ENCODE peak calls at places on chromosome 11, in seven cellular contexts. V is H1, H is SK-N-SH, J is HCT116, R is K562, B is HepG2, T is GM12878. X is an unnamed sample. For H3K4me1, the result is how much of the 10 kb centered on the place peaks cover.

GRCh38 chr11:110479445-110480101 is 49.8 kb downstream of the FDX1 start:
- DNase-seq in V (no peak), J (no peak), R (peak), B (no peak), H (no peak), T (no peak), X (no peak)

GRCh38 chr11:91194551-91194950 is 971.7 kb upstream of the CHORDC1 start:
- DNase-seq in H (no peak), V (no peak), R (no peak), J (no peak), T (no peak), B (no peak), X (no peak)

GRCh38 chr11:113242767-113243397 is 71.5 kb upstream of the TTC12 start:
- DNase-seq in J (no peak), R (no peak), B (no peak), T (no peak), V (no peak), H (no peak), X (no peak)

GRCh38 chr11:10899542-10899830 is 41.6 kb upstream of the ZBED5 start:
- DNase-seq in R (peak), H (peak), V (no peak), J (no peak), B (no peak), T (no peak), X (no peak)

GRCh38 chr11:109668973-109669634 is 247.1 kb downstream of the C11orf87 start:
- DNase-seq in H (no peak), R (no peak), V (no peak), J (no peak), B (no peak), T (no peak), X (no peak)

GRCh38 chr11:62879554-62879953 is 1.1 kb upstream of the SLC3A2 start:
- DNase-seq in B (no peak), T (no peak), H (no peak), J (no peak), V (no peak), R (no peak), X (no peak)

GRCh38 chr11:46520971-46521745 is 72.7 kb downstream of the AMBRA1 start:
- DNase-seq in V (no peak), H (no peak), J (no peak), R (no peak), B (no peak), T (no peak), X (no peak)

GRCh38 chr11:2415601-2416380 is 15.2 kb downstream of the TSSC4 start:
- DNase-seq in R (peak), T (no peak), H (no peak), J (no peak), V (no peak), B (no peak), X (no peak)

GRCh38 chr11:122186439-122187080 is 70.5 kb upstream of the BLID start:
- DNase-seq in J (peak), B (no peak), H (no peak), R (no peak), V (no peak), T (no peak), X (no peak)

GRCh38 chr11:94131363-94132115 is 2.9 kb downstream of the PANX1 start:
- DNase-seq in J (no peak), V (no peak), T (no peak), B (no peak), H (peak), R (no peak), X (no peak)

GRCh38 chr11:11842426-11843008 is 745 bp downstream of the USP47 start:
- DNase-seq in V (no peak), H (peak), R (no peak), B (peak), J (peak), T (peak), X (no peak)

GRCh38 chr11:133350045-133350444 is 182.3 kb downstream of the OPCML start:
- DNase-seq in R (no peak), V (no peak), H (no peak), B (no peak), T (no peak), J (no peak), X (no peak)

GRCh38 chr11:34313099-34313517 is 44.7 kb downstream of the ABTB2 start:
- DNase-seq in B (no peak), H (no peak), T (peak), R (no peak), J (no peak), V (no peak), X (no peak)

GRCh38 chr11:34208266-34209135 is 103.1 kb downstream of the NAT10 start:
- DNase-seq in R (peak), B (peak), H (no peak), J (no peak), V (no peak), T (no peak), X (no peak)

GRCh38 chr11:3627291-3627690 is 14.5 kb downstream of the ART5 start:
- DNase-seq in T (no peak), V (no peak), B (no peak), H (no peak), R (no peak), J (no peak), X (no peak)

GRCh38 chr11:118618991-118619375 is 11.6 kb downstream of the PHLDB1 start:
- DNase-seq in V (no peak), H (no peak), B (no peak), R (no peak), J (no peak), T (no peak), X (no peak)

GRCh38 chr11:120667281-120667680 is 155.7 kb downstream of the GRIK4 start:
- DNase-seq in B (no peak), V (no peak), J (no peak), T (no peak), H (no peak), R (no peak), X (no peak)

GRCh38 chr11:123580557-123581275 is 73.7 kb downstream of the SCN3B start:
- DNase-seq in R (peak), V (peak), H (peak), B (peak), J (peak), T (no peak), X (peak)

GRCh38 chr11:15826008-15826650 is 530.2 kb downstream of the SOX6 start:
- DNase-seq in J (no peak), R (no peak), T (no peak), B (no peak), V (no peak), H (no peak), X (no peak)

GRCh38 chr11:102680945-102681344 is 24.6 kb downstream of the MMP27 start:
- DNase-seq in H (no peak), V (no peak), J (no peak), R (no peak), T (no peak), B (no peak), X (no peak)

GRCh38 chr11:122305426-122305825 is 189.4 kb upstream of the BLID start:
- DNase-seq in R (no peak), H (no peak), J (no peak), B (no peak), T (no peak), V (no peak), X (no peak)

GRCh38 chr11:35141538-35141937 is 2.6 kb downstream of the CD44 start:
- DNase-seq in H (no peak), T (no peak), R (no peak), J (no peak), V (no peak), B (no peak), X (no peak)

GRCh38 chr11:93330446-93330984 is at the start of gene DEUP1:
- DNase-seq in T (no peak), J (no peak), V (no peak), R (peak), H (peak), B (no peak), X (no peak)

GRCh38 chr11:6992026-6992425 is 28.1 kb downstream of the ZNF214 start:
- DNase-seq in V (no peak), T (no peak), H (no peak), B (no peak), R (no peak), J (no peak), X (no peak)

GRCh38 chr11:91085985-91086384 is 863.1 kb upstream of the CHORDC1 start:
- DNase-seq in V (no peak), T (no peak), H (no peak), J (no peak), R (no peak), B (no peak), X (no peak)

GRCh38 chr11:73236879-73237278 is 18.8 kb downstream of the P2RY2 start:
- DNase-seq in T (no peak), R (peak), B (peak), V (no peak), J (peak), H (peak), X (peak)

GRCh38 chr11:34959770-34960169 is 43.4 kb downstream of the PDHX start:
- DNase-seq in H (no peak), J (no peak), T (no peak), B (no peak), R (no peak), V (no peak), X (no peak)

GRCh38 chr11:34104680-34105078 is 750 bp upstream of the NAT10 start:
- DNase-seq in B (no peak), R (no peak), H (no peak), V (no peak), T (no peak), J (no peak), X (peak)

GRCh38 chr11:12117200-12117995 is 7.0 kb downstream of the MICAL2 start:
- DNase-seq in R (no peak), H (no peak), J (no peak), T (no peak), B (no peak), V (no peak), X (no peak)

GRCh38 chr11:24406389-24406788 is 90.5 kb upstream of the LUZP2 start:
- DNase-seq in V (no peak), J (no peak), R (no peak), H (no peak), T (no peak), B (no peak), X (no peak)

DNA sequence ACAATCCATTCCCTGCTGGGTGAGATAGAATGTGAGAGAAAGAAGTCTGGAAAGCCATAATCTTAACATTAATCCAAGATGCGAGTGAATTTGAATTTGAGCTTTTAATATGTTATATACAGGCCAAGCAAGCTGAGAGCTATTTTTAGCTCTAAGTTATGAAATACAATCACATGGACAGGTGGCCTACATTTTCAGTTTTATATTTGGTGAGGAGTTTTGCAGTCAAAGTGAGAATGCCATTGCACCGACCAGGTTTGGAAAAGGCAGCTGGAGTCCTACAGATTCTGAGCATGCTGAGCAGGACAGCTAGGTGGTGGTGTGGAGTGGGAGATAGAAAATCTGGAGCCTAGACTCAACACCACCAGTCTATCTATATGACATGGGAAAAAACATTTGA is 12.0 kb downstream of the OR5B21 start:
- DNase-seq in V (no peak), R (no peak), J (no peak), H (no peak), T (no peak), B (no peak), X (no peak)
- TF ChIP-seq CTCF in V (no peak), R (no peak), J (peak), H (no peak), T (no peak), B (no peak), X (peak)

GRCh38 chr11:67374571-67375276 is 1.3 kb upstream of the CLCF1 start:
- DNase-seq in V (no peak), R (no peak), T (no peak), H (no peak), B (no peak), J (no peak), X (no peak)
- H3K4me1 ChIP-seq in V (under half), R (half or more), T (under half), H (half or more), B (under half), J (half or more), X (half or more)

GRCh38 chr11:107844041-107844440 is 14.5 kb downstream of the SLC35F2 start:
- DNase-seq in B (no peak), T (no peak), V (no peak), J (no peak), R (no peak), H (no peak), X (no peak)
- TF ChIP-seq SIN3A in B (no peak), T (no peak), V (no peak), J (no peak), R (no peak), H (no peak), X (no peak)

GRCh38 chr11:75315439-75315805 is 36.0 kb downstream of the ARRB1 start:
- DNase-seq in H (no peak), T (no peak), V (no peak), R (no peak), B (no peak), J (no peak), X (no peak)

GRCh38 chr11:75312346-75312745 is 39.1 kb downstream of the ARRB1 start:
- DNase-seq in B (no peak), H (no peak), V (no peak), T (no peak), R (no peak), J (no peak), X (no peak)

GRCh38 chr11:75314771-75315438 is 36.6 kb downstream of the ARRB1 start:
- DNase-seq in J (no peak), T (no peak), V (no peak), H (no peak), B (no peak), R (no peak), X (no peak)

GRCh38 chr11:75311858-75312288 is 39.6 kb downstream of the ARRB1 start:
- DNase-seq in V (no peak), J (no peak), B (no peak), T (no peak), R (no peak), H (peak), X (no peak)

GRCh38 chr11:75313457-75314272 is 37.8 kb downstream of the ARRB1 start:
- DNase-seq in V (no peak), H (no peak), T (no peak), B (no peak), R (peak), J (no peak), X (no peak)
- TF ChIP-seq CTCF in V (no peak), H (no peak), T (no peak), B (no peak), R (no peak), J (no peak), X (no peak)

GRCh38 chr11:69862797-69863543 is 43.8 kb upstream of the FGF3 start:
- DNase-seq in J (no peak), B (no peak), R (no peak), V (no peak), T (no peak), H (no peak), X (no peak)
- H3K4me1 ChIP-seq in J (under half), B (under half), R (under half), V (under half), T (under half), H (under half), X (under half)

GRCh38 chr11:125457814-125458343 is 38.2 kb downstream of the FEZ1 start:
- DNase-seq in B (peak), T (no peak), V (no peak), R (peak), J (no peak), H (no peak), X (no peak)
- TF ChIP-seq SIN3A in B (no peak), T (no peak), V (no peak), R (no peak), J (no peak), H (no peak), X (no peak)

DNA sequence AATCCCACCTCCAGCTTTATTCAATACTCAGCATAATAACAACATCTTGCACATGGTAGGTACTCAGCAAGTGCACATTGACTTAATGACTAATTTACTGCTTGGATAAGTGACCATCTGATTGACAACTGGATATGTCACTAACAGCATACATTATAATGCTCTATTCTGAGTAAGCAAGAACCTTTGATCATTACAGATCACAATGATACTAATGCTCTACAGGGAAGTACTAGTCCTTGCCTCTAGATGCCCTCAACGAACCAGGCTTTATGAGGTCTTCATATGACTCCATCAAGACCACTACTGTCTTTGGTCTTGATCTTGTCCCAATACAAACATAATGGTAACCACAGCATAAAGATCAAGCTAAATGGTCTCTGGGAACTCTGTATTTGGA is 167.6 kb upstream of the MTMR2 start:
- DNase-seq in B (peak), H (no peak), V (no peak), J (no peak), T (no peak), R (no peak), X (peak)
- TF ChIP-seq CTCF in B (peak), H (peak), V (no peak), J (peak), T (peak), R (peak), X (peak)

DNA sequence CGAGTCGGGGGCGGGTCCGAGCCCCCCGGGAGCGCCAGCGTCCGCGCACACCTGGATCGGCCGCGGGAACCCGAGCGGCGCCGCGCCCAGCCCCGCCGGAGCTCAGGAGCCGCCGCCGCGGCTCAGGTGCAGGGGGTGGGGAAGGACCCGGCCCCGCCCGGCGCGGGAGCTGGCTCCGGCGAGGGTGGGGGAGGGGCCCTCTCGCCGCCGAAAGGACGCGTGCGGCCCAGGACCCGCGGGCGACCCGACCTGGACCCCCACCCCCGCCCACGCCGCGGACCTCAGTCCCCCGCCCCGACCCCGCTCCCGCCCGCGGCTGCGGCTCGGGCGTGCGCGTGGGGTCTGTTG is at the start of gene SHANK2:
- DNase-seq in B (no peak), H (peak), R (no peak), T (no peak), V (no peak), J (no peak), X (no peak)
- H3K4me1 ChIP-seq in B (half or more), H (under half), R (under half), T (under half), V (under half), J (under half), X (under half)

GRCh38 chr11:58888579-58888978 is 44.1 kb upstream of the GLYATL2 start:
- DNase-seq in J (no peak), H (no peak), B (no peak), T (no peak), R (no peak), V (no peak), X (no peak)
- TF ChIP-seq SIN3A in J (no peak), H (no peak), B (no peak), T (no peak), R (no peak), V (no peak), X (no peak)

GRCh38 chr11:65884716-65885092 is 3.6 kb downstream of the FIBP start:
- DNase-seq in J (no peak), R (peak), H (peak), B (peak), T (no peak), V (no peak), X (no peak)

GRCh38 chr11:65885231-65885630 is 3.0 kb downstream of the FIBP start:
- DNase-seq in V (no peak), B (no peak), R (no peak), H (no peak), T (no peak), J (no peak), X (no peak)

GRCh38 chr11:65887026-65887722 is 1.1 kb downstream of the FIBP start:
- DNase-seq in V (no peak), R (no peak), H (no peak), J (no peak), T (no peak), B (no peak), X (no peak)

GRCh38 chr11:65887723-65888162 is 528 bp downstream of the FIBP start:
- DNase-seq in H (no peak), V (no peak), T (no peak), R (no peak), J (no peak), B (no peak), X (no peak)

GRCh38 chr11:65885808-65886536 is 2.3 kb downstream of the FIBP start:
- DNase-seq in T (no peak), R (no peak), B (no peak), V (no peak), J (no peak), H (no peak), X (no peak)
- TF ChIP-seq CTCF in T (no peak), R (no peak), B (no peak), V (no peak), J (no peak), H (no peak), X (no peak)

X was measured in Panc1.